ENCODE peak calls at places on chromosome 6, in six cellular contexts. T is A673, M is left lung, D is right cardiac atrium, P is suprapubic skin, I is sigmoid colon. Y is an unnamed sample. For H3K4me1, the result is how much of the 10 kb centered on the place peaks cover.

GRCh38 chr6:28816909-28817807 is 106.6 kb downstream of the TRIM27 start:
- DNase-seq in I (no peak), T (peak), D (no peak), M (no peak), P (no peak), Y (no peak)

GRCh38 chr6:106114492-106114891 is 28.4 kb downstream of the PRDM1 start:
- DNase-seq in I (no peak), M (no peak), D (no peak), T (no peak), P (no peak), Y (no peak)

GRCh38 chr6:68730291-68731054 is 95.4 kb downstream of the ADGRB3 start:
- DNase-seq in T (peak), M (no peak), D (no peak), I (no peak), P (no peak), Y (no peak)

GRCh38 chr6:33727126-33727525 is 15.6 kb upstream of the UQCC2 start:
- DNase-seq in T (no peak), M (no peak), D (no peak), I (no peak), P (no peak), Y (no peak)

GRCh38 chr6:27303613-27304272 is 8.3 kb downstream of the POM121L2 start:
- DNase-seq in I (no peak), T (no peak), P (no peak), M (no peak), D (no peak), Y (no peak)

GRCh38 chr6:71288228-71289038 is at the start of gene OGFRL1:
- DNase-seq in M (peak), D (peak), P (peak), T (peak), I (peak), Y (peak)

GRCh38 chr6:138545621-138545980 is 46.3 kb upstream of the NHSL1 start:
- DNase-seq in M (peak), I (peak), T (peak), P (peak), D (peak), Y (no peak)

GRCh38 chr6:5507056-5507722 is 245.9 kb downstream of the FARS2 start:
- DNase-seq in D (no peak), P (no peak), I (no peak), M (no peak), T (no peak), Y (no peak)

GRCh38 chr6:40131675-40132074 is 197.4 kb upstream of the MOCS1 start:
- DNase-seq in T (peak), D (no peak), P (no peak), M (no peak), I (no peak), Y (no peak)

GRCh38 chr6:108798672-108799355 is 49.4 kb upstream of the ARMC2 start:
- DNase-seq in I (no peak), D (peak), T (peak), P (no peak), M (no peak), Y (no peak)

GRCh38 chr6:28719275-28719940 is 193.7 kb downstream of the GPX5 start:
- DNase-seq in P (no peak), D (no peak), T (peak), I (no peak), M (no peak), Y (no peak)

GRCh38 chr6:37583261-37583660 is 83.6 kb upstream of the CCDC167 start:
- DNase-seq in D (no peak), I (no peak), T (no peak), M (no peak), P (no peak), Y (no peak)

DNA sequence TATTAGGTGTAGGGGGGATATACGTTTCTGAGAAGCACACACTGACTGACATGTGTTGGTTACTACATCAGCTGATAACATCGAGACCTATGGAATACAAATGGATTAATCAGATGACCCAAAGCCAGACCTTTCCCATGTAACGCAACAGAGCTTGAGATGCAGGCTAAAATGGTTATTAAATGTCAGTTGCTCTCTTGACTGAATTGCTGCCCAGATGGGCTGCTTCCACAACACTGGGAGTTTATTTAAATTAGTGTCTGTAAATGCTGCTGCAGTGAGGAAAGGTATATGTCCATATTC is 298.8 kb downstream of the PHACTR1 start:
- DNase-seq in M (no peak), I (no peak), T (no peak), D (no peak), P (no peak), Y (no peak)
- H3K27ac ChIP-seq in M (no peak), I (no peak), T (no peak), D (no peak), P (no peak), Y (no peak)

GRCh38 chr6:153117986-153118886 is 12.8 kb downstream of the RGS17 start:
- DNase-seq in T (no peak), I (no peak), D (no peak), P (no peak), M (no peak), Y (no peak)

GRCh38 chr6:153125032-153125431 is 6.0 kb downstream of the RGS17 start:
- DNase-seq in P (no peak), M (no peak), D (no peak), T (no peak), I (no peak), Y (no peak)

GRCh38 chr6:153126218-153126617 is 4.9 kb downstream of the RGS17 start:
- DNase-seq in T (no peak), M (no peak), D (no peak), P (no peak), I (no peak), Y (no peak)

GRCh38 chr6:153121311-153121710 is 9.8 kb downstream of the RGS17 start:
- DNase-seq in M (no peak), P (no peak), I (no peak), D (no peak), T (no peak), Y (no peak)

DNA sequence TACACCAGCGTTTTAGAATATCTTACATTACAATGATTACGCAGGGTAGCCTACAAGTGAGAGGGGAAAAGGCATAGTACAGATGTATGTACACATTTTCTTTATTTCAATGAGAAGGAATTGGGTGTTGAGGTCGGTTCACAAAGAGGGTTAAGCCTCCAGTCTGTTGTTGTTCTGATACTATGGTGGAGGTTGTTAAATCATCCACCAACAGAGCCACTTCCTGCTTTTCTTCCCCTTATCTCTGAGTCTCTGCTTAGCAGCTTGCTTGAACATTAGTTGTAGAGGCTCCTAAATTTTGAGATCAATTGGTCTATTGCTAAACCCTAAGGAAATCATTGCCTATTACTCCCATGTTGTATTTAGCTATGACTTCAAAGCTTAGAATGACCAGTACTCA is 7.3 kb downstream of the RGS17 start:
- DNase-seq in T (no peak), I (no peak), D (no peak), P (no peak), M (no peak), Y (no peak)
- H3K4me1 ChIP-seq in T (under half), I (under half), D (under half), P (under half), M (under half), Y (under half)

GRCh38 chr6:113586966-113587699 is 270.0 kb upstream of the MARCKS start:
- DNase-seq in D (no peak), P (no peak), I (no peak), M (no peak), T (peak), Y (no peak)

GRCh38 chr6:113584767-113585166 is 272.4 kb upstream of the MARCKS start:
- DNase-seq in D (no peak), I (no peak), P (no peak), M (no peak), T (no peak), Y (no peak)

GRCh38 chr6:113585246-113585645 is 271.9 kb upstream of the MARCKS start:
- DNase-seq in D (no peak), M (no peak), T (no peak), P (no peak), I (no peak), Y (no peak)

GRCh38 chr6:113588646-113589045 is 268.5 kb upstream of the MARCKS start:
- DNase-seq in T (no peak), P (no peak), D (no peak), M (no peak), I (no peak), Y (no peak)

GRCh38 chr6:113586413-113586812 is 270.7 kb upstream of the MARCKS start:
- DNase-seq in I (no peak), D (no peak), T (no peak), M (no peak), P (no peak), Y (no peak)
- H3K27ac ChIP-seq in I (no peak), D (no peak), T (no peak), M (no peak), P (no peak), Y (no peak)

GRCh38 chr6:157991067-157991432 is 9.4 kb downstream of the SYNJ2 start:
- DNase-seq in T (no peak), P (no peak), I (no peak), M (no peak), D (no peak), Y (no peak)
- H3K4me1 ChIP-seq in T (under half), P (under half), I (under half), M (under half), D (under half), Y (under half)

DNA sequence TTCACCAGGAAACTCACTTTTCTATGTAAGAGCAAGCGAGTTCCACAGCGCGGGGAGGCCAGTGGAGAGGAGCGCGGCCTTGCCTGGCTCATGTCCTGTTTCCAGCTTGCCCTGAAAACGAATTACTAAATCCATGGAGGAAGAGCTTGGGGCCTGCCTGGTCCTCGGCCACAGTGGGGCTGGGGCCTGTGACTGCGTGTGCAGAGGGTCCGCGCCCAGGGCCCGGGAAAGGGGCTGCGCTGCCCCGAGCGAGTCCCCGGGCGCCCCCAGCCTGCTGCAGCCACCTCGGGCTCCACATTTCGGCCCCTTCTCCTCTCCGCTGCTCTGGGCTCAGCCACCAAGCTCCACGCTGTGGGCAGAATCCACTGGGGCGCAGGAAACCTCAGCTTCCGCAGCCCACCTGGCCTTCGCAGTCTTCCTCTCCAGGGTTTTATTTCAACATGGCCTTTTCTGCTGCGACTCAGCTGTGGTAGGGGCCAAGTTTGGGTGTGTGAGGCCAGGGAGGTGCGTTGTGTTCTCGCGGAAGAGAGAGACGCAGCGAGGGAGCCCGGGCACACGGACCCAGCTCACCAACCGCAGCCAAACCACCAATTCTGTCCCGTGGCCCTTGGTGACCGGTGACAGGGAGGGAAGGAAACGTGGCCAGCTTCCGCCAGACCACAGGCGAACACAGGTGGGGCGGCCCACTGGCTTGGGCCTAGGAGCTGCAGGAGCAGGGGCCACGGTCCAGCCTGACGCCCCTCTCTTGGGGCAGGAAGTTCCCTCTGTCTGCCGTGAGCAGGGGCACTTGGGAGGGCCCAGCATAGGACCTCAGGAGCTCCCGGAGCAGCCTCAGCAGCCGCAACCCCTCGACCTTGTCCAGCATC is 211.4 kb downstream of the ERMARD start:
- DNase-seq in I (peak), P (peak), D (no peak), M (peak), T (no peak), Y (peak)
- H3K27ac ChIP-seq in I (no peak), P (no peak), D (no peak), M (no peak), T (no peak), Y (peak)

GRCh38 chr6:57141451-57142177 is 30.5 kb upstream of the BAG2 start:
- DNase-seq in D (no peak), I (no peak), M (no peak), P (no peak), T (no peak), Y (no peak)

GRCh38 chr6:57134954-57135353 is 37.2 kb upstream of the BAG2 start:
- DNase-seq in I (no peak), T (no peak), M (no peak), D (no peak), P (no peak), Y (no peak)

GRCh38 chr6:57135885-57136284 is 36.2 kb upstream of the BAG2 start:
- DNase-seq in I (no peak), T (no peak), D (no peak), P (no peak), M (no peak), Y (no peak)

GRCh38 chr6:57138026-57138425 is 34.1 kb upstream of the BAG2 start:
- DNase-seq in T (no peak), D (peak), M (no peak), I (no peak), P (no peak), Y (no peak)

DNA sequence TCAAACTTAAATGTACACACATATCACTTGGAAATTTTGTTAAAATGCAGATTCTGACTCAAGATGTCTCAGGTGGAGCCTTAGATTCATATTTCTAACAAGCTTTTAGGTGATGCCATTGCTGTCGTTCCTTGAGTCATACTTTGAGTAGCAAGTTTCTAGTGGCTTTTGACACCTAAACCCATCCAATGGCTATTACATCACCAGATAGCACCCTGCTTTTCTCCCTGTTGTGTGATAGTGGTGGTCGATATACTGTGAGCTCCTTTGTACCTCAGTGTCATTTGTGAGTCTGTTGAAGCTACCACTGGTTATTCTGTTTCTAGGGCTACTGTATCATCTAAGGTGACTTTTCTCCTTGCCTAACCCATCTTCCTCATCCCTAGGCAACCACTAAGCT is 34.7 kb upstream of the BAG2 start:
- DNase-seq in D (no peak), P (no peak), M (no peak), T (no peak), I (no peak), Y (no peak)
- H3K4me1 ChIP-seq in D (under half), P (under half), M (under half), T (under half), I (under half), Y (under half)

DNA sequence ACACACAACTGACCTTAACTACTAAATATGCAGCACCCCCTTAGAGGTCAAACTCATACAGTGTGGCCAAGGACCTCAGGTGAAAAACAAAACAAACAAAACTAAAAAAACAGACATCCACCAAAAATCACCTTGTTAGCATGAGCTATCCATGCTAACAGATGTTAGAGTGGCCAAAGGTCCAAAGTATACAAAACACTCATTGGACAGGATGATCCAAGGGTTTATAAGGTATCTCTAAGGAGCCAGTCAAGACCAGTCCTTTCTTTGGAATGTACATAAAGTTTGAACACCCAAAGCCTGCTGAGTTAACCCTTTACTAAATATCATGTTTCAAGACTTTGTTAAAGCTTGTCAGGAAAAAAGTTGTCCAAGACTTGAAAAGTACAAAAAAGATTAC is 35.8 kb downstream of the THEMIS start:
- DNase-seq in T (no peak), I (no peak), D (no peak), M (no peak), P (no peak), Y (no peak)
- H3K27ac ChIP-seq in T (no peak), I (no peak), D (no peak), M (no peak), P (no peak), Y (no peak)

GRCh38 chr6:123064038-123064437 is 68.0 kb downstream of the CLVS2 start:
- DNase-seq in D (no peak), I (no peak), M (no peak), T (peak), P (no peak), Y (no peak)
- H3K4me1 ChIP-seq in D (under half), I (under half), M (under half), T (under half), P (under half), Y (under half)

GRCh38 chr6:73710948-73711347 is 14.9 kb downstream of the CD109 start:
- DNase-seq in M (no peak), P (no peak), T (no peak), I (no peak), D (no peak), Y (no peak)
- H3K27ac ChIP-seq in M (no peak), P (no peak), T (no peak), I (no peak), D (no peak), Y (no peak)